ENCODE peak calls at places on chromosomes 4 and X, in eight cellular contexts. A is IMR-90, X is WTC11, V is AG04449, J is AG09319, P is adrenal gland, T is fibroblast of lung, G is upper lobe of left lung. U is an unnamed sample.

GRCh38 chrX:108735680-108736508 is 469 bp downstream of the IRS4 start:
- DNase-seq in V (no peak), X (peak), J (no peak), G (no peak), T (peak), A (no peak), P (no peak), U (no peak)

GRCh38 chr4:101218346-101218745 is 129.0 kb downstream of the PPP3CA start:
- DNase-seq in G (no peak), P (no peak), J (no peak), X (no peak), V (no peak), A (no peak), T (no peak), U (no peak)

GRCh38 chr4:120263623-120264022 is 197.0 kb upstream of the MAD2L1 start:
- DNase-seq in J (no peak), T (no peak), G (no peak), X (no peak), A (no peak), P (no peak), V (no peak), U (no peak)

GRCh38 chr4:153651961-153652784 is 31.9 kb upstream of the TLR2 start:
- DNase-seq in G (peak), P (peak), A (no peak), X (no peak), T (no peak), J (no peak), V (no peak), U (peak)

GRCh38 chr4:94649381-94650128 is 108.2 kb upstream of the BMPR1B start:
- DNase-seq in V (no peak), P (peak), T (peak), X (no peak), A (peak), J (no peak), G (no peak), U (no peak)

GRCh38 chr4:139834210-139834609 is 168.6 kb downstream of the MGST2 start:
- DNase-seq in X (peak), P (no peak), A (no peak), G (no peak), V (no peak), T (no peak), J (no peak), U (no peak)

GRCh38 chrX:111519215-111519614 is 7.8 kb downstream of the SERTM2 start:
- DNase-seq in A (peak), P (no peak), T (peak), V (no peak), X (no peak), J (no peak), G (no peak), U (no peak)

GRCh38 chrX:27463187-27463586 is at the start of gene PPP4R3C:
- DNase-seq in V (no peak), A (no peak), T (no peak), P (no peak), J (no peak), X (no peak), G (no peak), U (peak)

GRCh38 chrX:110049096-110049495 is 46.2 kb downstream of the TMEM164 start:
- DNase-seq in P (peak), J (no peak), G (no peak), V (no peak), T (no peak), A (no peak), X (no peak), U (no peak)

GRCh38 chr4:3657917-3658913 is 108.0 kb upstream of the ADRA2C start:
- DNase-seq in P (peak), T (peak), J (no peak), A (peak), V (peak), G (no peak), X (no peak), U (no peak)

GRCh38 chr4:127410644-127411043 is 222.1 kb upstream of the INTU start:
- DNase-seq in J (no peak), T (no peak), V (no peak), P (no peak), G (no peak), X (no peak), A (no peak), U (no peak)

GRCh38 chr4:103171006-103171405 is 27.1 kb downstream of the CENPE start:
- DNase-seq in T (peak), G (no peak), A (no peak), P (no peak), J (no peak), V (no peak), X (no peak), U (no peak)

GRCh38 chrX:101550825-101551767 is 749 bp downstream of the ARMCX1 start:
- DNase-seq in P (peak), J (no peak), X (peak), V (no peak), T (peak), G (peak), A (peak), U (no peak)

GRCh38 chrX:118212817-118213183 is 96.2 kb upstream of the KLHL13 start:
- DNase-seq in G (no peak), T (no peak), A (no peak), J (no peak), P (no peak), V (no peak), X (no peak), U (no peak)

GRCh38 chr4:40246938-40247337 is 50.1 kb downstream of the RHOH start:
- DNase-seq in J (no peak), P (no peak), G (no peak), X (no peak), T (no peak), A (no peak), V (no peak), U (no peak)

GRCh38 chr4:183478926-183479325 is 25.9 kb upstream of the ING2 start:
- DNase-seq in P (no peak), X (no peak), T (no peak), J (no peak), A (no peak), G (no peak), V (no peak), U (no peak)

GRCh38 chrX:44344194-44344593 is 722 bp upstream of the EFHC2 start:
- DNase-seq in P (no peak), A (no peak), V (no peak), G (peak), T (no peak), X (peak), J (no peak), U (no peak)

GRCh38 chr4:147463065-147463464 is 17.8 kb upstream of the EDNRA start:
- DNase-seq in A (peak), T (no peak), G (no peak), J (no peak), X (no peak), P (no peak), V (peak), U (no peak)

GRCh38 chrX:150508018-150508417 is 60.4 kb upstream of the MTM1 start:
- DNase-seq in T (no peak), G (no peak), P (peak), J (no peak), V (no peak), X (no peak), A (no peak), U (no peak)

GRCh38 chr4:94744830-94745229 is 12.9 kb upstream of the BMPR1B start:
- DNase-seq in X (no peak), P (no peak), T (no peak), A (no peak), G (no peak), V (no peak), J (no peak), U (no peak)

GRCh38 chrX:43949669-43950068 is 23.5 kb downstream of the NDP start:
- DNase-seq in A (no peak), P (peak), J (no peak), X (peak), G (peak), V (no peak), T (no peak), U (no peak)

GRCh38 chrX:57286507-57287251 is at the start of gene FAAH2:
- DNase-seq in V (no peak), X (peak), G (peak), P (peak), A (no peak), J (no peak), T (no peak), U (peak)

GRCh38 chrX:83934220-83934619 is 73.3 kb downstream of the CYLC1 start:
- DNase-seq in T (no peak), V (no peak), J (no peak), G (no peak), A (no peak), X (no peak), P (no peak), U (no peak)
- TF ChIP-seq CTCF in T (no peak), V (no peak), J (no peak), G (no peak), A (no peak), X (no peak), P (no peak), U (peak)

DNA sequence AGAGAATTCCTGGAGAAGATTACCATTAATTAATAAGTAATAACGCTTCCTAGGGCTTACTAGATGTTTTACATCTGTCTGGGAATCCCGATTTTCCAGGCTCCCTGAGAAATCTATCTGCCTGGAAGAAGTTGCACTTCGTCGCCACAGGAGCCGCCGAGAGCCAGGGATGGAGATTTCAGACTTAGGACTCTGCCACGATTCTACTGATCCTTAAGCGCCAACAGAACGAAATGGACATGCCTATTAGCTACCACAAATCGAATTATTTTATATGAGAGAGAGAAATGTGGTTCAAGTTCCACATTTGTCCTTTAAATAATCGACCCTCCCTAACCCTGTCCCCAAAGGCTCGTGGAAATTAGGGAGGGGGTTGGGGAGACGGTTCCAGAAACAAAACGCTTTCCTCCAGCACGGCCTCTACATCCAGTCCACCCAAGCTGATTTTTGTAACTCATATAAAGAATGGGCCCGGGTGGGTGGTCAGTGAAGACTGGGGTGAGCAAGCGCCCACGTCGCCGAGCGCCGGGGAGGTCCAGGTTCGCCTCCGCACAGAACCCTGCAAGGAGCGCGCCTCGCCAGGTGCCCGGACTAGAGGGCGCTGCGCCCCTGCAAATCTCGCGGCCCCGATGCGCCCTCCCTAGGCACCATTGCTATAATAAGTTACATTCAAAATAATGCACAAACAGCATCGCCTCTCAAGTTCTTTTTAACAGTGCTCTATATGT is 1.9 kb upstream of the FAT1 start:
- DNase-seq in A (peak), X (peak), V (no peak), J (no peak), G (peak), P (peak), T (peak), U (peak)
- TF ChIP-seq CTCF in A (peak), X (no peak), V (peak), J (peak), G (peak), P (no peak), T (peak), U (peak)

GRCh38 chrX:52217494-52218160 is 32.9 kb downstream of the MAGED4 start:
- DNase-seq in J (no peak), T (no peak), P (no peak), V (no peak), X (peak), A (no peak), G (no peak), U (no peak)
- TF ChIP-seq CTCF in J (no peak), T (peak), P (no peak), V (peak), X (no peak), A (no peak), G (no peak), U (no peak)

DNA sequence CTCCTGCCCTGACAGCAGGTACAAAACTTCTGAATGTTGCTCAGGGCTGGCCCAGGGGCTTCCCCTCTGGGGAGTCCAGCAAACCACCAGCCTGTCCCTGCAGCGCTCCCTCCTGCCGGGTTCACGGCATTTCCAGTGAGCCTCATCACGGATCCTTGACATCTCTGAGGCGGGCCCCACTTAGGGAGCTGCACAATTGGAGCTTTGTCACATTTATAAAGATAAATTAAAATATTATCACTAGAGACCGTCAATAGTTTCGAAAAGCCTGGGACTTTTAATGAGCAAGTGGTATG is 5.1 kb upstream of the SORCS2 start:
- DNase-seq in P (no peak), J (no peak), G (no peak), A (no peak), V (no peak), X (no peak), T (no peak), U (no peak)
- TF ChIP-seq CTCF in P (no peak), J (no peak), G (no peak), A (peak), V (no peak), X (no peak), T (no peak), U (no peak)

DNA sequence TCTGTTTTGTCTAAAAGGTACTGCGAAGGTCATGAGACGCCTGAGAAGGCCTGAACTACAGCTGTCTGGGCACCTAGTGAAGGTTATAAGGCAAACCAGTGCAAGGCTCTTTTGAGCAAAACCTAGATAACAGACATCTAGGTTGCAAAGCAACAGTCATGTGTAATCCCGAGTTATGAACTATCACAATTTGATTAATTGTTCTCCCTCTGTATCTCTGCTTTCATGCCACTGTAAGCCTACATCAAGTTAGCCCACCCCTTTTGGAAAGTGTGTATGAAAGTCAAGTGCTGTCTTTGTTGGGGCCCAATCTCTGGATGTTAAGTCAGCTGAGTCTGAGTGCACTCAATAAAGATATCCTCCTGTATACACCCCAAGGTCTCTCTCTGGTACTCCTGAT is 31.9 kb upstream of the UGT2B7 start:
- DNase-seq in X (no peak), P (no peak), J (no peak), V (no peak), A (no peak), T (no peak), G (no peak), U (no peak)
- TF ChIP-seq CTCF in X (no peak), P (no peak), J (no peak), V (no peak), A (no peak), T (no peak), G (no peak), U (no peak)

GRCh38 chr4:176102414-176102813 is 36.8 kb downstream of the WDR17 start:
- DNase-seq in T (peak), G (no peak), J (no peak), A (no peak), V (no peak), X (no peak), P (no peak), U (no peak)

GRCh38 chr4:176099314-176099713 is 33.7 kb downstream of the WDR17 start:
- DNase-seq in G (no peak), T (no peak), X (no peak), P (no peak), V (no peak), J (no peak), A (peak), U (no peak)
- TF ChIP-seq CTCF in G (no peak), T (peak), X (no peak), P (no peak), V (no peak), J (no peak), A (peak), U (peak)

GRCh38 chrX:103211012-103211715 is 3.7 kb upstream of the BEX4 start:
- DNase-seq in A (peak), V (no peak), J (no peak), X (peak), P (peak), T (peak), G (peak), U (peak)
- TF ChIP-seq CTCF in A (peak), V (peak), J (peak), X (peak), P (peak), T (peak), G (peak), U (peak)

GRCh38 chr4:73922766-73923630 is 53.8 kb downstream of the CXCL1 start:
- DNase-seq in P (no peak), A (peak), T (peak), J (no peak), V (no peak), G (no peak), X (no peak), U (no peak)
- TF ChIP-seq CTCF in P (peak), A (peak), T (peak), J (peak), V (peak), G (no peak), X (no peak), U (peak)

DNA sequence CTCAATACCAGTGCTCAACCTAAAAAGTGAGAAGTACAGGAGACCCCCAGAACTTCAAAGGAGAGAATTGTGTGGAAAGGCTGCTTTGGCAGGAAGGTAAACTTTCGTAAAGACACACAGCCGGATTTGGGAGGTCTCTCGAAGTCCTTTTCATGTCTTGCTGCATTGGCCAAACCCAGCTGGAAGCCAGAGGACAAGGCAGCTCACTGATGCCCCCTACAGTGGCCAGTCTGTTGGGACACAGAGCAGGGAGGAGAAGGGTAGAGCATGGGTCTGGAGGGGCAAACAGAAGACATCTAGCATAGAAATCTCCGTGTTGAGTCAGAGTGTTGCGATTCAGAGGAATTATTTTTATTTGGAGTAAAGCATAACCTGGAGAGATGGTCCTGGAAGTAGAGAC is 198.9 kb downstream of the ANK2 start:
- DNase-seq in V (no peak), A (no peak), X (peak), J (no peak), T (no peak), P (peak), G (no peak), U (no peak)
- TF ChIP-seq CTCF in V (peak), A (no peak), X (peak), J (no peak), T (no peak), P (no peak), G (no peak), U (no peak)

GRCh38 chrX:30590368-30590767 is 12.8 kb upstream of the TASL start:
- DNase-seq in V (no peak), A (no peak), T (no peak), G (no peak), P (no peak), J (no peak), X (no peak), U (no peak)

GRCh38 chrX:30589146-30589888 is 11.8 kb upstream of the TASL start:
- DNase-seq in G (no peak), X (no peak), A (no peak), P (no peak), J (no peak), V (no peak), T (no peak), U (no peak)

GRCh38 chrX:30597258-30598012 is 19.9 kb upstream of the TASL start:
- DNase-seq in J (no peak), X (no peak), V (no peak), P (no peak), T (no peak), G (no peak), A (no peak), U (no peak)

GRCh38 chrX:30592846-30593245 is 15.3 kb upstream of the TASL start:
- DNase-seq in V (no peak), G (no peak), A (no peak), J (no peak), X (no peak), T (no peak), P (no peak), U (no peak)

GRCh38 chrX:30593435-30594200 is 16.1 kb upstream of the TASL start:
- DNase-seq in T (no peak), V (no peak), P (no peak), X (peak), A (no peak), G (no peak), J (no peak), U (peak)
- TF ChIP-seq CTCF in T (no peak), V (no peak), P (no peak), X (no peak), A (no peak), G (no peak), J (no peak), U (peak)